ENCODE peak calls at places on chromosomes 7 and 10, in nine cellular contexts. U is small intestine; Q is breast epithelium; O is heart right ventricle; L is PC-3; M is CD4-positive, CD25-positive, alpha-beta regulatory T cell; R is tibial artery; D is mesenchymal stem cell; P is lung. W is an unnamed sample.

GRCh38 chr7:90625562-90625961 is 29.4 kb downstream of the CDK14 start:
- DNase-seq in Q (no peak), M (no peak), U (no peak), P (peak), R (no peak), L (peak), D (peak), O (peak), W (peak)

GRCh38 chr7:129574487-129574886 is 37.0 kb upstream of the NRF1 start:
- DNase-seq in U (peak), O (peak), M (no peak), D (peak), Q (no peak), R (no peak), L (peak), P (no peak), W (no peak)

GRCh38 chr10:23195846-23196200 is 3.7 kb downstream of the PTF1A start:
- DNase-seq in Q (no peak), R (no peak), L (no peak), P (no peak), M (no peak), D (no peak), O (no peak), U (no peak), W (no peak)

GRCh38 chr7:102991540-102992214 is 78.9 kb downstream of the LRRC17 start:
- DNase-seq in O (no peak), P (no peak), L (peak), M (no peak), D (peak), Q (no peak), U (peak), R (no peak), W (no peak)

GRCh38 chr7:159121068-159121467 is 23.6 kb downstream of the VIPR2 start:
- DNase-seq in L (no peak), O (no peak), P (no peak), D (no peak), Q (peak), R (peak), M (no peak), U (no peak), W (no peak)

GRCh38 chr7:39702133-39702532 is 78.8 kb downstream of the RALA start:
- DNase-seq in P (no peak), R (no peak), O (no peak), D (no peak), M (no peak), Q (no peak), L (peak), U (no peak), W (no peak)

GRCh38 chr7:95986136-95986535 is 213.8 kb downstream of the DYNC1I1 start:
- DNase-seq in L (no peak), M (no peak), Q (no peak), P (no peak), U (no peak), O (no peak), D (no peak), R (no peak), W (no peak)

GRCh38 chr10:13972609-13973008 is 358.1 kb downstream of the FRMD4A start:
- DNase-seq in M (no peak), O (no peak), U (no peak), Q (no peak), R (no peak), L (no peak), P (no peak), D (no peak), W (no peak)

GRCh38 chr10:127922675-127923366 is 15.9 kb downstream of the PTPRE start:
- DNase-seq in P (peak), U (peak), L (peak), O (peak), M (no peak), D (peak), Q (no peak), R (peak), W (peak)

GRCh38 chr10:52258791-52259427 is 55.2 kb upstream of the DKK1 start:
- DNase-seq in O (no peak), M (no peak), P (no peak), D (peak), Q (no peak), U (no peak), R (no peak), L (no peak), W (no peak)

GRCh38 chr10:124059552-124059951 is 33.8 kb downstream of the CHST15 start:
- DNase-seq in U (no peak), O (no peak), L (no peak), Q (no peak), P (no peak), D (no peak), M (no peak), R (no peak), W (no peak)

GRCh38 chr10:17586741-17587720 is 30.1 kb downstream of the HACD1 start:
- DNase-seq in M (no peak), R (no peak), D (no peak), O (no peak), Q (no peak), U (no peak), P (no peak), L (peak), W (no peak)

GRCh38 chr10:80177781-80178636 is 27.3 kb downstream of the ANXA11 start:
- DNase-seq in M (no peak), O (no peak), R (no peak), L (no peak), Q (no peak), P (no peak), D (peak), U (no peak), W (peak)

GRCh38 chr10:125000366-125001312 is 58.7 kb downstream of the ZRANB1 start:
- DNase-seq in D (no peak), U (no peak), M (no peak), O (peak), R (peak), L (no peak), Q (no peak), P (no peak), W (peak)

GRCh38 chr7:24670782-24671181 is 86.5 kb downstream of the GSDME start:
- DNase-seq in L (no peak), U (no peak), O (no peak), P (no peak), R (no peak), M (no peak), D (no peak), Q (no peak), W (no peak)

GRCh38 chr7:158587425-158588084 is at the start of gene PTPRN2:
- DNase-seq in D (peak), R (no peak), Q (peak), O (peak), L (peak), P (peak), M (peak), U (peak), W (peak)

GRCh38 chr10:18179901-18180300 is 39.7 kb downstream of the CACNB2 start:
- DNase-seq in P (no peak), M (no peak), L (peak), R (peak), U (no peak), Q (no peak), O (peak), D (peak), W (no peak)

GRCh38 chr7:101885597-101885955 is 68.2 kb downstream of the CUX1 start:
- DNase-seq in U (no peak), M (no peak), L (no peak), D (no peak), O (no peak), P (no peak), R (peak), Q (no peak), W (no peak)

GRCh38 chr10:34906021-34906965 is 91.2 kb upstream of the PARD3 start:
- DNase-seq in M (no peak), U (no peak), D (no peak), L (no peak), O (no peak), P (peak), Q (peak), R (peak), W (no peak)

GRCh38 chr7:123994449-123994848 is 38.4 kb downstream of the TMEM229A start:
- DNase-seq in P (no peak), O (no peak), R (no peak), D (no peak), L (no peak), Q (no peak), M (no peak), U (no peak), W (no peak)

GRCh38 chr7:98988641-98989040 is 110.3 kb downstream of the TRRAP start:
- DNase-seq in M (no peak), D (no peak), Q (no peak), U (no peak), P (no peak), R (peak), L (no peak), O (no peak), W (no peak)

GRCh38 chr7:101693498-101694091 is 64.5 kb upstream of the MYL10 start:
- DNase-seq in Q (no peak), R (no peak), P (no peak), O (no peak), L (no peak), D (no peak), M (no peak), U (no peak), W (no peak)

GRCh38 chr10:7444576-7445226 is 33.9 kb upstream of the SFMBT2 start:
- DNase-seq in L (no peak), M (no peak), R (no peak), D (no peak), P (no peak), O (no peak), U (no peak), Q (no peak), W (peak)

GRCh38 chr10:62045765-62046521 is 144.4 kb downstream of the ARID5B start:
- DNase-seq in R (no peak), Q (no peak), P (no peak), D (peak), L (peak), O (peak), M (no peak), U (peak), W (no peak)

GRCh38 chr10:131997366-131998049 is 15.8 kb upstream of the BNIP3 start:
- DNase-seq in M (no peak), U (peak), D (peak), P (peak), L (peak), O (peak), R (peak), Q (peak), W (peak)

GRCh38 chr10:3750884-3751283 is 34.1 kb downstream of the KLF6 start:
- DNase-seq in M (no peak), O (no peak), L (no peak), R (no peak), D (no peak), P (no peak), Q (no peak), U (no peak), W (no peak)

GRCh38 chr7:15558747-15559146 is 3.1 kb downstream of the AGMO start:
- DNase-seq in O (no peak), M (no peak), R (no peak), Q (no peak), D (no peak), U (no peak), P (no peak), L (no peak), W (no peak)

GRCh38 chr7:100516135-100516812 is 22.7 kb upstream of the AGFG2 start:
- DNase-seq in U (peak), L (no peak), Q (no peak), P (peak), D (peak), M (peak), O (peak), R (peak), W (peak)

GRCh38 chr7:54712777-54713176 is 46.2 kb downstream of the SEC61G start:
- DNase-seq in R (no peak), Q (no peak), M (no peak), D (no peak), O (no peak), U (no peak), P (no peak), L (no peak), W (no peak)

GRCh38 chr10:48567346-48567745 is 37.5 kb downstream of the ARHGAP22 start:
- DNase-seq in P (no peak), O (no peak), Q (no peak), L (no peak), M (no peak), U (no peak), D (no peak), R (no peak), W (no peak)

GRCh38 chr10:34081347-34081743 is 733.8 kb downstream of the PARD3 start:
- DNase-seq in U (no peak), L (no peak), D (no peak), O (no peak), Q (no peak), M (no peak), R (no peak), P (peak), W (peak)

GRCh38 chr10:77892021-77892739 is 34.4 kb downstream of the DLG5 start:
- DNase-seq in U (no peak), L (no peak), Q (no peak), P (no peak), D (no peak), O (no peak), R (no peak), M (no peak), W (no peak)

GRCh38 chr10:77892761-77893160 is 33.8 kb downstream of the DLG5 start:
- DNase-seq in Q (no peak), P (no peak), L (no peak), D (no peak), R (no peak), O (no peak), M (no peak), U (no peak), W (no peak)

GRCh38 chr10:77894058-77894457 is 32.5 kb downstream of the DLG5 start:
- DNase-seq in L (no peak), U (no peak), Q (no peak), O (no peak), P (no peak), D (no peak), R (no peak), M (no peak), W (no peak)

GRCh38 chr10:77896058-77896457 is 30.5 kb downstream of the DLG5 start:
- DNase-seq in M (no peak), O (no peak), D (no peak), P (no peak), U (no peak), L (no peak), Q (no peak), R (no peak), W (no peak)

GRCh38 chr10:77893386-77893785 is 33.2 kb downstream of the DLG5 start:
- DNase-seq in P (no peak), Q (no peak), D (no peak), R (no peak), O (no peak), U (no peak), L (no peak), M (no peak), W (no peak)
- H3K27ac ChIP-seq in P (no peak), Q (peak), D (no peak), R (no peak), O (no peak), U (no peak), L (no peak), M (no peak), W (no peak)

DNA sequence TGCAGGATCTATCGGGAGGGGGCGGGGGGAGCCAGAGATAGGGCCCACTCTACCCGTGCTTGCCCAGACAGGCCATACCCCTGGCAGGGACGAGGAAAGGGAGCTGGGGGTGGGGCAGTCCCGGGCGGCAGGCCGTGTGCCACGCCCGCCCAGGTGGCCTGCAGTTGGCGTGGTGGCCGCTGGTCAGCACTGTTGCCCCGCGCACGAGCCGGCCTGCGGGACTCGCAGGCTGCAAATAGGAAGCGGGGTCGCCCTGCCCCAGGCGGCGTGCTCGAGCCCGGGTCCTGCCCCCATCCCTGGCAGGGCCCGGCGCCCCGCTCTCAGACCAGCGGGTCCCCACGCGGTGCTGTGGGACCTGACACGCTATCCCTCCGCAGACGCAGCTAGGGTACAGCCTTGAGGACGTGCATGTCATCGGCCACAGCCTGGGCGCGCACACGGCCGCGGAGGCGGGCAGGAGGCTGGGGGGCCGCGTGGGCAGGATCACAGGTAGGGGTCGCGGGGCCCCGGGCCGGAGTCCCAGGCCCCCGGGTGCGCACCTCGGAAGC is 6.7 kb downstream of the PNLIPRP2 start:
- DNase-seq in M (no peak), U (no peak), L (peak), D (no peak), Q (no peak), O (no peak), R (no peak), P (no peak), W (no peak)
- H3K4me3 ChIP-seq in M (no peak), U (no peak), L (peak), D (peak), Q (peak), O (no peak), R (no peak), P (no peak), W (peak)

GRCh38 chr7:28700790-28701203 is 257.3 kb downstream of the TRIL start:
- DNase-seq in O (no peak), P (no peak), M (no peak), D (no peak), L (no peak), Q (no peak), R (no peak), U (no peak), W (no peak)
- H3K27ac ChIP-seq in O (peak), P (no peak), M (no peak), D (no peak), L (no peak), Q (no peak), R (peak), U (no peak), W (no peak)

DNA sequence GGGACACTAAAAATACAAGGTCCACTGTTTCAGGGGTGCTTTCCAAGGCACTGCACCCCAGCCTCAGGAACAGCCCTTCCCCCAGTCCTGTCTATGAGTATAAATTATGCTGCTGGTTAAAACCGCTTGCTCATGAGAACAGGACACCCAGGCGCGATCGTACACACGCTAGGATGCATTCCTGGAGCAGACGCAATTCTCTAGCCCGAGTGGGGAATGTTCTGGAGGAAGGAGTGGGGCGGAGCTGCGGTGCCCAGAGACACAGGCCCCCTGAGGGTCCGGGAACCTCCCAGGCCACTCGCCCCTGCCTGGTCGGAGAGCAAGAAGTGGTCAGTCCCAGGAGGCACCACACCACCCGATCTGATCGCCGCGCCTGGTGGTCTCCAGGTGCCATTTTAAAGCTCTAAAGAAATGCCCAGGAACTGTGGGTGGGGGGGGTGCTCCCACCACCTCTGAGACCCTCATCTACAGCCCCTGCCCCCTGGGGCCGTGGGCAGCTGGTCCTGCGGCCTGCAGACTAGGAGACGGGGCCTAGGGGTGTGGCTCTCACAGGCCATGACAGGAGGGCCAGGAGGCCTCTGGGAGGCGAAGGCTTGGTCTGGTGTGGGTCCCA is 55.6 kb upstream of the TNRC18 start:
- DNase-seq in R (no peak), O (no peak), U (no peak), Q (no peak), L (no peak), P (no peak), D (peak), M (no peak), W (peak)
- H3K4me3 ChIP-seq in R (no peak), O (no peak), U (no peak), Q (no peak), L (no peak), P (no peak), D (no peak), M (no peak), W (no peak)

GRCh38 chr7:11831383-11831726 is 643 bp downstream of the THSD7A start:
- DNase-seq in R (no peak), O (no peak), D (peak), L (no peak), M (no peak), U (no peak), P (no peak), Q (no peak), W (no peak)

GRCh38 chr7:11833431-11833830 is 1.4 kb upstream of the THSD7A start:
- DNase-seq in M (no peak), O (no peak), Q (no peak), R (no peak), L (no peak), P (no peak), U (no peak), D (no peak), W (no peak)

GRCh38 chr7:11830582-11831382 is 1.2 kb downstream of the THSD7A start:
- DNase-seq in Q (no peak), R (no peak), U (peak), D (peak), L (no peak), M (no peak), O (no peak), P (no peak), W (peak)

GRCh38 chr7:11830004-11830403 is 2.0 kb downstream of the THSD7A start:
- DNase-seq in L (no peak), Q (no peak), R (no peak), U (no peak), O (no peak), D (no peak), P (no peak), M (no peak), W (no peak)

DNA sequence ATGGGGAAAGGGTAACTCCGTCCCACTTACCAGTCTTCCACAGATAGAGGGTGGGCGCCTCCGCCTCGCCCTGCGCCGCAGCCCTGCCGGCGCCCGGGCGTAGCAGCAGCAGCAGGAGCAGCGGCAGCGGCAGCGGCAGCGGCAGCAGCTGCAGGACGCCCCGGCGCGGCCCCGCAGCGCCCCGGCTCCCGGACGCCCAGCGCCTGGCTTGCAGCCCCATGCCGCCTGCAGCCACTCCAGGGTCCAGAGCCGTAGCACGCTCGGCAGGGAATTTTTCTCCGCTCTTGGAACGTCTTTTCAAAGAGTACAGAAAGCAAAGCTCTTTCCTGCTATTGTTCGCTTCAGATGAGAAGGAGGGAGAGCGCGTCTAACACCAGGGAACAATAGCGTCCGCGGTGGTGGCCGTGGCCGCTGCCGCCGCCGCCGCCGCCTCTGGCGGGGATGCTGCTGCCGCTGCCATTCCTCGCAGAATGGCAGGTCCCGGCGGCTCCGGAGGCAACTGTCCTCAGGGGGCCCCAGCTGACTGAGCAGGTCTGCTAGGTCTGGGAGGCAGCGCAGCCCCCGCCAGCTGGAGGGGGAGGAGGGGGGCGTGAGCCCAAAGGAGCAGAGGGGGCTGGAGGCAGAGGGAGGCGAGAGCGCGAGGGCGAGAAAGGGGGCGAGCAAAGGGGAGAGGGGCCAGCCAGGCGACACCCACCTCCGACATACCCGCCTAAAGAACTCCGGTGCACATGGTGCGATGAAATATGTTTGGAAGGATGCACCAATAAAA is at the start of gene THSD7A:
- DNase-seq in Q (peak), P (peak), O (peak), L (peak), R (peak), D (peak), M (no peak), U (peak), W (peak)
- H3K27ac ChIP-seq in Q (peak), P (peak), O (peak), L (no peak), R (peak), D (no peak), M (no peak), U (no peak), W (peak)

DNA sequence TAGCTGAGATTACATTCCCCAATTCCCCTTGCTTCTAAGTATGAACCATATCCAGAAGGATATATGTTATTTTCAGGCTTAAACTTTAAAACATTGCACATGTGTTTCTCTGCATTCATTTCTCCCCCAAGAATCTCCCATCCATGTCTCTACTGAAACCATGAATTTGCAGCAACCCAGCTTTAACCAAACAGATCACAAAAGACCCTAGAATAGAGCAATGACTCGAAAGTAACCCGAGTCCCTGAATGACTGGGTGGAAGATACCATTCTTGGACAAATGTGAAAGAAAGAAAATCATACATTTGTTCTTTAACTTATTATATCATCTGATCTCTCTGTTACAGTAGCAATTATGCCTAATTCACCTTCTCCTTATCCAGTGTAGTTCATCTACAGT is 278.7 kb downstream of the IPMK start:
- DNase-seq in Q (no peak), D (no peak), M (no peak), R (no peak), U (no peak), O (no peak), L (no peak), P (no peak), W (no peak)
- H3K4me3 ChIP-seq in Q (no peak), D (no peak), M (no peak), R (no peak), U (no peak), O (no peak), L (no peak), P (no peak), W (no peak)

W was measured in right cardiac atrium.